ENCODE peak calls at places on chromosome 1, in nine cellular contexts. Q is prostate gland; F is A549; A is lung; I is mammary epithelial cell; N is thyroid gland; T is esophagus squamous epithelium; X is H1; L is CD4-positive, alpha-beta T cell. W is an unnamed sample.

GRCh38 chr1:43506233-43506632 is 24.4 kb upstream of the PTPRF start:
- DNase-seq in Q (no peak), F (no peak), A (peak; percentile 6), I (peak; percentile 37), N (no peak), T (no peak), X (no peak), L (no peak), W (no peak)

GRCh38 chr1:84433253-84434080 is 35.2 kb downstream of the DNASE2B start:
- DNase-seq in Q (peak; percentile 63), F (peak; percentile 33), A (peak; percentile 33), I (peak; percentile 61), N (peak; percentile 70), T (no peak), X (no peak), L (peak; percentile 56), W (peak; percentile 43)

GRCh38 chr1:171794085-171794484 is 12.6 kb downstream of the METTL13 start:
- DNase-seq in Q (no peak), F (no peak), A (no peak), I (peak; percentile 92), N (no peak), T (no peak), X (no peak), L (peak; percentile 41), W (no peak)

GRCh38 chr1:58783090-58783992 is 506 bp downstream of the JUN start:
- DNase-seq in Q (peak; percentile 49), F (no peak), A (peak; percentile 50), I (peak; percentile 45), N (peak; percentile 57), T (peak; percentile 71), X (no peak), L (peak; percentile 40), W (peak; percentile 56)

GRCh38 chr1:31932491-31933316 is 5.5 kb downstream of the PTP4A2 start:
- DNase-seq in Q (no peak), F (no peak), A (no peak), I (peak; percentile 51), N (no peak), T (no peak), X (no peak), L (no peak), W (no peak)

GRCh38 chr1:68511254-68511653 is 14.4 kb upstream of the DEPDC1 start:
- DNase-seq in Q (no peak), F (no peak), A (no peak), I (no peak), N (no peak), T (no peak), X (no peak), L (no peak), W (no peak)

GRCh38 chr1:228459091-228459993 is 27.8 kb upstream of the RNF187 start:
- DNase-seq in Q (no peak), F (peak; percentile 93), A (peak; percentile 39), I (peak; percentile 74), N (peak; percentile 10), T (no peak), X (no peak), L (peak; percentile 31), W (peak; percentile 56)

GRCh38 chr1:204147392-204148097 is 4.3 kb downstream of the ETNK2 start:
- DNase-seq in Q (no peak), F (no peak), A (no peak), I (no peak), N (no peak), T (no peak), X (no peak), L (no peak), W (no peak)

GRCh38 chr1:10755977-10756521 is 40.4 kb downstream of the CASZ1 start:
- DNase-seq in Q (peak; percentile 53), F (no peak), A (peak; percentile 50), I (peak; percentile 6), N (peak; percentile 27), T (no peak), X (no peak), L (peak; percentile 70), W (peak; percentile 83)

GRCh38 chr1:101198842-101199636 is 37.8 kb upstream of the S1PR1 start:
- DNase-seq in Q (no peak), F (no peak), A (no peak), I (no peak), N (no peak), T (no peak), X (no peak), L (no peak), W (no peak)

DNA sequence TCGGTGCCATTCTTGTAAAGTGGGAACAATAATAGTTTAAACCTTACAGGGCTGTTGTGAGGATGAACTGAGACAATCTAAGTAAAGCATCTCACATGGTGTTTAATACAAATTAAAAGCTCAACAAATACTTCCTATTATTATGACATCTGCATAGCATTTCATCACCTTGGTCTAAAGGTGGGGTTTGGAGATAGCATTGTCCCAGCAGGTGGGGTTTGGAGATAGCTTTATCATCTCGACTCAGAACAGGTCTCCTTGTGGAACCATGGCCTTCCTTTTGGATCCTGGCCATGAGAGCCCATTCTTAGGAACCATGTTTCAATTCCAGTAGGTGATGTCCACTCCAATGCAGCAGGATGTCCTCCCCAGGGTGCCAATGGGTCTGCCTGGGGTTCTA is 20.6 kb upstream of the C8B start:
- DNase-seq in Q (no peak), F (no peak), A (no peak), I (no peak), N (no peak), T (no peak), X (no peak), L (no peak), W (no peak)
- TF ChIP-seq CTCF in Q (no peak), F (no peak), A (no peak), I (no peak), N (no peak), T (no peak), X (no peak), L (no peak), W (no peak)

DNA sequence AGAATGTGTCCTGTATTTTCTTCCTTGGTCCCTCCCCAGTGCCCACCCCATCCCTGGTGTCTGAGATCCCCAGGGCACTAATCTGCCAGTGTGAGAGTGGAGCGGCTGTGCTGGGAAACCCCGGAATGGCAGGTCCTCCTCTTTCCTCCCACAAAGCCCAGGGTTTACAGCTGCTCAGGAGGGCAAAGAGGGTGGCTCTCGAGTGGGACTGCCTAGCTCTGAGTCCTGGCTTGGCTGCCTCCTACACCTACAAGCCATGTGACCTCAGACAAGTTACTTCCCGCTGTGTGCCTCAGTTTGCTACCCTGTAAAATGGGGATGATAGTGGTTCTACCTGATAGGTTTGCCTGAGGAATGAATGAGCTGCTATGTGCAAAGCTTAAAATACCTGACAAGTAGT is 29.6 kb upstream of the IFNLR1 start:
- DNase-seq in Q (no peak), F (no peak), A (no peak), I (no peak), N (no peak), T (no peak), X (no peak), L (no peak), W (no peak)
- H3K9me3 ChIP-seq in Q (no peaks in the 10 kb centered on the region), F (no peaks in the 10 kb centered on the region), A (no peaks in the 10 kb centered on the region), I (peaks cover 7% of the 10 kb centered on the region), N (no peaks in the 10 kb centered on the region), T (no peaks in the 10 kb centered on the region), X (no peaks in the 10 kb centered on the region), L (peaks cover 4% of the 10 kb centered on the region), W (no peaks in the 10 kb centered on the region)

DNA sequence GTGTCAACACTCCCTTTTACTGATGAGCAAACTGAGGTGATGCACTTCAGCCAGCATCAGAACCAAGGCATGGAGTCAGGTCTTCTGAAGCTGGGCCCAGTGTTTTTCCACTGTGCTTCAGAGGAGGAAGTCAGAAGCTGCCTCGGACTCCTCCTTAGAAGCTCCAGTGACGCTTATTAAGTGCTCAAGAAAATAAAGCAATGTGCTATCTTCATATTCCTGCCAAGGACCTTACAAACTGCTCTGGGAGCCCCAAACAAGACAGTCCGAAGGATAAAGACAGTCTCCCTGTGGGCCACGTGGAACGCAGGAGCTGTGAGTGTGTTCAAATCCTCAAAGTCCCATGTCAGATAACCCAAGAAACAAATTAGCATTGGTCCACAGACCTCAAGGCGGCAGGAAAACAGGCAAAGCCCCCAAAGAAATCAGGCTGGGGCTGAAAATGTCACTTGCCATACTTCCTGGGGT is 3.1 kb upstream of the NAV1 start:
- DNase-seq in Q (no peak), F (no peak), A (no peak), I (no peak), N (no peak), T (no peak), X (no peak), L (no peak), W (no peak)
- H3K27ac ChIP-seq in Q (peak overlapping the region; percentile 68), F (peak overlapping the region; percentile 65), A (peak overlapping the region; percentile 54), I (no peak overlapping the region), N (peak overlapping the region; percentile 61), T (peak overlapping the region; percentile 92), X (no peak overlapping the region), L (no peak overlapping the region), W (no peak overlapping the region)

GRCh38 chr1:154937051-154937987 is 800 bp upstream of the PMVK start:
- DNase-seq in Q (peak; percentile 87), F (peak; percentile 94), A (peak; percentile 89), I (peak; percentile 93), N (peak; percentile 91), T (peak; percentile 56), X (no peak), L (peak; percentile 85), W (peak; percentile 97)
- TF ChIP-seq CTCF in Q (peak; percentile 23), F (no peak), A (no peak), I (peak; percentile 45), N (peak; percentile 49), T (no peak), X (no peak), L (peak; percentile 28), W (peak; percentile 56)

GRCh38 chr1:12654004-12654567 is 10.2 kb downstream of the AADACL4 start:
- DNase-seq in Q (no peak), F (no peak), A (no peak), I (peak; percentile 5), N (no peak), T (no peak), X (no peak), L (no peak), W (no peak)
- H3K9me3 ChIP-seq in Q (no peaks in the 10 kb centered on the region), F (no peaks in the 10 kb centered on the region), A (no peaks in the 10 kb centered on the region), I (no peaks in the 10 kb centered on the region), N (no peaks in the 10 kb centered on the region), T (no peaks in the 10 kb centered on the region), X (peaks cover 3% of the 10 kb centered on the region), L (no peaks in the 10 kb centered on the region), W (peaks cover 4% of the 10 kb centered on the region)

GRCh38 chr1:56200446-56200845 is 378.9 kb downstream of the PLPP3 start:
- DNase-seq in Q (peak; percentile 26), F (no peak), A (no peak), I (no peak), N (no peak), T (no peak), X (no peak), L (no peak), W (peak; percentile 7)
- H3K27ac ChIP-seq in Q (no peak overlapping the region), F (no peak overlapping the region), A (no peak overlapping the region), I (no peak overlapping the region), N (no peak overlapping the region), T (peak overlapping the region; percentile 22), X (no peak overlapping the region), L (no peak overlapping the region), W (no peak overlapping the region)